ENCODE peak calls at places on chromosomes 4 and X, in five cellular contexts. I is fibroblast of the aortic adventitia, N is GM23338, P is AG10803, J is mammary epithelial cell. Y is an unnamed sample.

GRCh38 chr4:3485011-3485881 is 22.1 kb downstream of the DOK7 start:
- DNase-seq in J (peak; percentile 23), I (no peak), N (no peak), P (no peak), Y (no peak)

GRCh38 chr4:3410401-3411135 is 31.2 kb upstream of the HGFAC start:
- DNase-seq in N (no peak), J (no peak), P (no peak), I (no peak), Y (no peak)

GRCh38 chr4:8773124-8773931 is 98.3 kb downstream of the HMX1 start:
- DNase-seq in J (no peak), I (no peak), P (no peak), N (no peak), Y (no peak)

GRCh38 chr4:8901335-8901734 is 29.7 kb upstream of the HMX1 start:
- DNase-seq in N (no peak), J (no peak), P (no peak), I (no peak), Y (no peak)

GRCh38 chrX:130825509-130825908 is 77.5 kb downstream of the ENOX2 start:
- DNase-seq in P (no peak), I (no peak), N (no peak), J (no peak), Y (no peak)

GRCh38 chr4:126957555-126958440 is 675.0 kb upstream of the INTU start:
- DNase-seq in P (peak; percentile 74), N (no peak), I (peak; percentile 57), J (peak; percentile 10), Y (peak; percentile 42)

GRCh38 chrX:23372220-23372902 is 37.7 kb downstream of the PTCHD1 start:
- DNase-seq in N (no peak), P (no peak), I (peak; percentile 3), J (no peak), Y (no peak)

GRCh38 chr4:76363556-76364290 is 57.2 kb downstream of the STBD1 start:
- DNase-seq in N (no peak), J (no peak), I (no peak), P (no peak), Y (no peak)

GRCh38 chr4:74117024-74117534 is 18.1 kb upstream of the CXCL2 start:
- DNase-seq in J (peak; percentile 95), P (peak; percentile 97), N (no peak), I (peak; percentile 99), Y (no peak)

GRCh38 chr4:7381890-7382633 is 52.7 kb downstream of the PSAPL1 start:
- DNase-seq in J (no peak), N (no peak), I (no peak), P (no peak), Y (no peak)

GRCh38 chr4:153014460-153014859 is 78.3 kb downstream of the FHDC1 start:
- DNase-seq in P (no peak), N (no peak), J (no peak), I (no peak), Y (no peak)

GRCh38 chrX:127578395-127578794 is 473.8 kb downstream of the ACTRT1 start:
- DNase-seq in N (no peak), J (no peak), P (no peak), I (no peak), Y (no peak)

GRCh38 chr4:1172228-1172851 is at the start of gene SPON2:
- DNase-seq in J (no peak), N (peak; percentile 62), P (peak; percentile 26), I (no peak), Y (no peak)

GRCh38 chr4:61223385-61223784 is 23.3 kb downstream of the ADGRL3 start:
- DNase-seq in I (no peak), N (no peak), J (peak; percentile 11), P (no peak), Y (no peak)

GRCh38 chr4:99103166-99103565 is 14.6 kb upstream of the ADH5 start:
- DNase-seq in I (no peak), J (no peak), N (no peak), P (no peak), Y (no peak)

GRCh38 chrX:1609311-1609710 is 5.5 kb upstream of the ASMT start:
- DNase-seq in N (no peak), J (no peak), I (no peak), P (no peak), Y (no peak)

GRCh38 chr4:151573945-151574344 is 165.0 kb downstream of the FHIP1A start:
- DNase-seq in J (peak; percentile 82), I (no peak), N (no peak), P (no peak), Y (no peak)

GRCh38 chr4:28799696-28800095 is 1920.5 kb upstream of the PCDH7 start:
- DNase-seq in N (no peak), J (no peak), P (no peak), I (peak; percentile 25), Y (no peak)

GRCh38 chr4:48360966-48361470 is 19.7 kb downstream of the SLAIN2 start:
- DNase-seq in N (no peak), I (peak; percentile 33), J (no peak), P (peak; percentile 62), Y (no peak)

GRCh38 chr4:47741200-47741599 is 96.7 kb downstream of the CORIN start:
- DNase-seq in I (no peak), P (peak; percentile 43), N (no peak), J (peak; percentile 71), Y (no peak)

GRCh38 chr4:96519291-96519690 is 679.4 kb downstream of the PDHA2 start:
- DNase-seq in I (no peak), N (no peak), J (no peak), P (no peak), Y (no peak)

GRCh38 chr4:40190465-40190864 is 6.4 kb upstream of the RHOH start:
- DNase-seq in N (no peak), J (no peak), I (no peak), P (no peak), Y (no peak)

GRCh38 chrX:17291998-17292658 is 82.9 kb upstream of the NHS start:
- DNase-seq in J (no peak), N (peak; percentile 5), I (peak; percentile 2), P (no peak), Y (no peak)

GRCh38 chr4:16667464-16667863 is 231.0 kb downstream of the LDB2 start:
- DNase-seq in N (no peak), J (peak; percentile 1), I (peak; percentile 74), P (peak; percentile 94), Y (no peak)

GRCh38 chr4:87078987-87079469 is 141.4 kb downstream of the KLHL8 start:
- DNase-seq in N (no peak), P (peak; percentile 88), J (no peak), I (peak; percentile 98), Y (no peak)

GRCh38 chrX:22652596-22652995 is 347.2 kb upstream of the DDX53 start:
- DNase-seq in I (peak; percentile 25), P (peak; percentile 12), J (no peak), N (peak; percentile 59), Y (no peak)

GRCh38 chr4:2786794-2787229 is 6.1 kb upstream of the SH3BP2 start:
- DNase-seq in P (no peak), I (no peak), N (no peak), J (no peak), Y (no peak)

GRCh38 chr4:38562751-38563198 is 101.2 kb upstream of the KLF3 start:
- DNase-seq in J (peak; percentile 39), N (no peak), P (peak; percentile 44), I (peak; percentile 74), Y (no peak)

GRCh38 chrX:115560211-115560977 is 580 bp upstream of the PLS3 start:
- DNase-seq in J (peak; percentile 81), P (no peak), I (peak; percentile 71), N (no peak), Y (no peak)
- H3K4me3 ChIP-seq in J (peak overlapping the region; percentile 84), P (peak overlapping the region; percentile 74), I (peak overlapping the region; percentile 78), N (peak overlapping the region; percentile 78), Y (peak overlapping the region; percentile 75)

DNA sequence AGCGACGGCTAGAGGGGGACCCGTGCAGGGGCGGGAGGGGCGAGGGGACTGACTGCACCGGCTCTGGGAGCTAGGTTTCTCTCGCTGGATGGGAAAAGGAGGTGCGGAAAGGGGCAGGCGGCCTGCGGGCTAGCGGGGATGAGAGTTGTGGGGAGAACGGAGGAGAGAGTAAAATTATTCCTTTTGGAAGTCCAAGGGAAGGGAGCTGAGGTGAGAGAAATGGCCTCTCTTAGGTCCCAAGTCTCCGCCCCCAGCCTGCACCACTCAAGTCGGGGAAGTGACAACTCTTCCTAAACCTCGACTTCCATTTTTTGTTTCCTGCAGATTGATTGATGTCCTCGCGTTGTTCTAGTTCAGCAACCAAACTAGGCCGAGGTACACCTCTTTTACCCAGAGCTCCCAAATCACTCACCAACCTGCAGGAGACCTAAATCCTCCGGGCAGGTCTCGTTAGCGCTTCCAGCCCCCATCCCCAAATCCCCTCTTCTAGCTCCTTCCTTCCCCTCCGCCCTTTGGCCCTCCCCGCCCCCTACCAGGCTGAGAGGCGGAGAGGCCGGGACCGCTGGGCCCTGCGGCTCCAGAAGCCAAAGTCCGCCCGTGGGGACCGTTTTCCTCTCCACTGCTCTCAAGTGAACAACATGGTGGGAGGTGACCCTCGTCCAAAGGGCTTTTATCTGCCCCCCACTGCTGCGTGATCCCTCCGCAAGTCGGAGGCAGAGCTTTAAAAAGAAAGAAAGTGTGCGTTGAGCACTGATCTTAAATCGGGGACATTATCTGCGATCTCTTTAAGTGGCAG is 7.3 kb downstream of the PITX2 start:
- DNase-seq in I (no peak), P (no peak), J (no peak), N (peak; percentile 82), Y (no peak)
- H3K4me3 ChIP-seq in I (no peak overlapping the region), P (no peak overlapping the region), J (no peak overlapping the region), N (peak overlapping the region; percentile 53), Y (no peak overlapping the region)

GRCh38 chr4:173509031-173510001 is 20.7 kb downstream of the HAND2 start:
- DNase-seq in N (peak; percentile 72), J (no peak), P (peak; percentile 54), I (peak; percentile 72), Y (no peak)

GRCh38 chr4:173507471-173508385 is 22.3 kb downstream of the HAND2 start:
- DNase-seq in J (no peak), P (no peak), N (peak; percentile 71), I (no peak), Y (no peak)

GRCh38 chr4:173506780-173507211 is 23.2 kb downstream of the HAND2 start:
- DNase-seq in N (peak; percentile 44), I (no peak), P (no peak), J (no peak), Y (no peak)

GRCh38 chr4:173505924-173506779 is 23.9 kb downstream of the HAND2 start:
- DNase-seq in P (peak; percentile 50), I (peak; percentile 78), J (no peak), N (peak; percentile 90), Y (peak; percentile 16)

GRCh38 chr4:173508386-173509002 is 21.5 kb downstream of the HAND2 start:
- DNase-seq in I (no peak), P (no peak), J (no peak), N (peak; percentile 50), Y (no peak)
- H3K4me3 ChIP-seq in I (peak overlapping the region; percentile 64), P (no peak overlapping the region), J (no peak overlapping the region), N (peak overlapping the region; percentile 57), Y (no peak overlapping the region)

DNA sequence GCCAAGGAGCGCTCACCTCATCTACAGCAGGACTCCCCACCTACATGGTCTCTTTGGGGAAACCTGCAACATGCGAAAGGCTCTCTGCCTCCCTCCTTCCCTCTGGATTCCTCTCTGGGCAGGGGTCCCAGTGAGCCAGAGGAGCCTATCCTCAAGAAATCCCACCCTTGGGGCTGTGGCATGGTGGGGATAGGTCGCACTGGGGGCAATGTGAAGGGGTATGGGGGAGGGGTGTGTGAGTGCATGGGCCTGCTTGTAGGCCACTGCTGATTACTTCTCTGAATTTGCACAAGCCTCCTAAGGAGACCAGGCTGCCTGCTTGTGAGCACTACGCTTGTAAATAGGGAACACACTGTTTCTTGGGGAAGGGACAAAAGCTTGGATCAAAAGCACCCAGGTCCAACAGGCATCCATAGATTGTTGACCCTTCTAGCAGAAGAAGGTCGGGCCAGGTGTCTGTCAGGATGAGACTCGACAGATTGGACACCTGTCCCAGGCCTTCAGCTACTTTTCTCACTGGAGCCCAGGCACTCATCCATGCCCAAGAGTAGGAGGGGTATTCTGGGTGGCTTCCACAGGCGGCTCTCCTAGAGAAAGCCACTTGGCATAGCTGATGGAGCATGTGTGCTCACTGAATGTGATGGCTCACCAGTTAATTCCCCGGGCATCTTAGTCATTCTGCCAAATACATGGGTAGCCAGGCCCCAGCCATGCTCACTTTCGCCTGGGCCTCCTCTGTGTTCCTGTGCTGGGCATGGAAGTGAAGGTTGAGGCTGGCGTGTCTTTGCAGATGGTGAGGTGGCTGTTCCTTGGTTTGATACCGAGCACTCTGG is 75.0 kb downstream of the NBDY start:
- DNase-seq in P (no peak), I (no peak), J (no peak), N (no peak), Y (no peak)
- H3K4me3 ChIP-seq in P (no peak overlapping the region), I (peak overlapping the region; percentile 28), J (no peak overlapping the region), N (no peak overlapping the region), Y (no peak overlapping the region)